ENCODE peak calls at places on chromosome 13, in nine cellular contexts. F is tibial nerve; W is GM12878; X is psoas muscle; C is H9; S is activated T-helper 1 cell treated with anti-CD3 and anti-CD28 coated beads, Interleukin-12 subunit alpha, Interleukin-12 subunit beta, Interleukin-2, Interleukin-4 antibody, amounts not matched to agents 30 ng/mL and 10 ng/mL and 1 ng/mL, durations not matched to agents 14 hours and 24 hours and 36 hours; I is Peyer's patch; T is stimulated activated CD4-positive, alpha-beta T cell treated with anti-CD3 and anti-CD28 coated beads, Interleukin-2, amount 100 ng/mL, for 48 hours; J is breast epithelium. G is an unnamed sample.

GRCh38 chr13:100646030-100646673 is 28.4 kb downstream of the TMTC4 start:
- DNase-seq in F (no peak), W (no peak), X (no peak), C (no peak), S (no peak), I (no peak), T (no peak), J (no peak), G (peak)

GRCh38 chr13:52118095-52118494 is 10.8 kb downstream of the NEK5 start:
- DNase-seq in F (no peak), W (no peak), X (no peak), C (no peak), S (no peak), I (no peak), T (no peak), J (no peak), G (no peak)

GRCh38 chr13:110759710-110760109 is 46.2 kb downstream of the ING1 start:
- DNase-seq in F (no peak), W (no peak), X (no peak), C (no peak), S (no peak), I (no peak), T (no peak), J (no peak), G (peak)

GRCh38 chr13:112063807-112064206 is 3.1 kb upstream of the SOX1 start:
- DNase-seq in F (no peak), W (no peak), X (no peak), C (no peak), S (no peak), I (no peak), T (no peak), J (no peak), G (no peak)

GRCh38 chr13:46555722-46556121 is 2.8 kb downstream of the LRCH1 start:
- DNase-seq in F (no peak), W (no peak), X (no peak), C (no peak), S (no peak), I (no peak), T (no peak), J (no peak), G (no peak)

GRCh38 chr13:87684850-87685735 is 13.9 kb downstream of the SLITRK5 start:
- DNase-seq in F (no peak), W (no peak), X (no peak), C (no peak), S (no peak), I (no peak), T (no peak), J (no peak), G (no peak)

GRCh38 chr13:44184740-44185139 is 188.9 kb upstream of the SERP2 start:
- DNase-seq in F (no peak), W (no peak), X (no peak), C (no peak), S (no peak), I (no peak), T (no peak), J (no peak), G (no peak)

GRCh38 chr13:106859505-106859904 is 291.6 kb upstream of the ARGLU1 start:
- DNase-seq in F (no peak), W (no peak), X (no peak), C (peak), S (no peak), I (no peak), T (no peak), J (no peak), G (no peak)

GRCh38 chr13:42544246-42544915 is 29.6 kb upstream of the TNFSF11 start:
- DNase-seq in F (no peak), W (no peak), X (no peak), C (no peak), S (no peak), I (no peak), T (no peak), J (no peak), G (no peak)

GRCh38 chr13:32247887-32248286 is 67.3 kb downstream of the ZAR1L start:
- DNase-seq in F (no peak), W (no peak), X (no peak), C (no peak), S (no peak), I (no peak), T (no peak), J (no peak), G (no peak)

GRCh38 chr13:36918246-36919060 is 1.6 kb downstream of the SMAD9 start:
- DNase-seq in F (peak), W (no peak), X (no peak), C (no peak), S (no peak), I (no peak), T (no peak), J (no peak), G (no peak)

GRCh38 chr13:71775946-71776345 is 91.1 kb downstream of the DACH1 start:
- DNase-seq in F (no peak), W (no peak), X (no peak), C (no peak), S (no peak), I (no peak), T (no peak), J (no peak), G (no peak)

GRCh38 chr13:75715598-75716523 is 79.7 kb downstream of the LMO7 start:
- DNase-seq in F (no peak), W (peak), X (no peak), C (no peak), S (no peak), I (no peak), T (no peak), J (no peak), G (no peak)

GRCh38 chr13:111393221-111393790 is 72.9 kb downstream of the TEX29 start:
- DNase-seq in F (no peak), W (no peak), X (no peak), C (no peak), S (no peak), I (no peak), T (no peak), J (no peak), G (no peak)

GRCh38 chr13:114053026-114053425 is 79.2 kb upstream of the C13orf46 start:
- DNase-seq in F (no peak), W (no peak), X (no peak), C (no peak), S (no peak), I (no peak), T (no peak), J (no peak), G (peak)

GRCh38 chr13:37443538-37443937 is 155.0 kb downstream of the POSTN start:
- DNase-seq in F (no peak), W (no peak), X (no peak), C (no peak), S (no peak), I (no peak), T (no peak), J (no peak), G (peak)

GRCh38 chr13:91312324-91312723 is 35.2 kb upstream of the MIR17HG start:
- DNase-seq in F (no peak), W (no peak), X (no peak), C (no peak), S (no peak), I (no peak), T (no peak), J (no peak), G (no peak)

GRCh38 chr13:28620011-28620830 is 38.7 kb upstream of the POMP start:
- DNase-seq in F (no peak), W (no peak), X (no peak), C (no peak), S (no peak), I (no peak), T (no peak), J (no peak), G (no peak)

GRCh38 chr13:80339578-80339840 is 1.4 kb downstream of the SPRY2 start:
- DNase-seq in F (no peak), W (no peak), X (no peak), C (no peak), S (no peak), I (no peak), T (no peak), J (no peak), G (peak)

GRCh38 chr13:86681223-86681622 is 882.0 kb upstream of the SLITRK6 start:
- DNase-seq in F (no peak), W (no peak), X (no peak), C (no peak), S (no peak), I (no peak), T (no peak), J (no peak), G (peak)

GRCh38 chr13:104984296-104984818 is 1551.1 kb downstream of the EFNB2 start:
- DNase-seq in F (peak), W (peak), X (no peak), C (no peak), S (no peak), I (no peak), T (peak), J (no peak), G (peak)

GRCh38 chr13:107964356-107964755 is 251.0 kb downstream of the LIG4 start:
- DNase-seq in F (no peak), W (no peak), X (no peak), C (no peak), S (no peak), I (no peak), T (no peak), J (no peak), G (no peak)

GRCh38 chr13:21033866-21034601 is 27.4 kb downstream of the LATS2 start:
- DNase-seq in F (no peak), W (no peak), X (no peak), C (no peak), S (no peak), I (peak), T (no peak), J (no peak), G (peak)

GRCh38 chr13:112752711-112753541 is 63.1 kb downstream of the ATP11A start:
- DNase-seq in F (no peak), W (no peak), X (peak), C (no peak), S (no peak), I (no peak), T (peak), J (no peak), G (no peak)

GRCh38 chr13:80408270-80408669 is 67.3 kb upstream of the SPRY2 start:
- DNase-seq in F (no peak), W (no peak), X (no peak), C (peak), S (no peak), I (no peak), T (no peak), J (no peak), G (peak)

GRCh38 chr13:84563611-84564010 is 681.3 kb upstream of the SLITRK1 start:
- DNase-seq in F (no peak), W (no peak), X (no peak), C (no peak), S (no peak), I (no peak), T (no peak), J (no peak), G (no peak)

GRCh38 chr13:78596701-78597550 is 6.4 kb downstream of the POU4F1 start:
- DNase-seq in F (no peak), W (no peak), X (no peak), C (peak), S (no peak), I (no peak), T (no peak), J (no peak), G (no peak)

GRCh38 chr13:48158915-48159314 is 64.0 kb upstream of the MED4 start:
- DNase-seq in F (no peak), W (no peak), X (no peak), C (no peak), S (no peak), I (no peak), T (no peak), J (no peak), G (no peak)

GRCh38 chr13:26486550-26486949 is 70.9 kb upstream of the WASF3 start:
- DNase-seq in F (no peak), W (no peak), X (peak), C (no peak), S (no peak), I (peak), T (no peak), J (no peak), G (no peak)

GRCh38 chr13:87671824-87672603 is 843 bp downstream of the SLITRK5 start:
- DNase-seq in F (no peak), W (no peak), X (peak), C (peak), S (no peak), I (peak), T (no peak), J (no peak), G (no peak)

GRCh38 chr13:26837997-26838396 is 77.4 kb upstream of the GPR12 start:
- DNase-seq in F (no peak), W (no peak), X (no peak), C (no peak), S (no peak), I (no peak), T (no peak), J (no peak), G (no peak)

GRCh38 chr13:46492946-46493345 is 60.0 kb upstream of the LRCH1 start:
- DNase-seq in F (peak), W (no peak), X (no peak), C (no peak), S (no peak), I (no peak), T (no peak), J (no peak), G (peak)

GRCh38 chr13:105346141-105346766 is 1189.2 kb downstream of the EFNB2 start:
- DNase-seq in F (no peak), W (no peak), X (no peak), C (no peak), S (no peak), I (no peak), T (no peak), J (no peak), G (peak)

GRCh38 chr13:33441015-33441414 is 155.5 kb upstream of the STARD13 start:
- DNase-seq in F (peak), W (no peak), X (no peak), C (peak), S (no peak), I (no peak), T (no peak), J (no peak), G (peak)

GRCh38 chr13:38180100-38180499 is 169.6 kb upstream of the UFM1 start:
- DNase-seq in F (no peak), W (no peak), X (no peak), C (no peak), S (no peak), I (no peak), T (no peak), J (no peak), G (peak)

GRCh38 chr13:46613409-46614049 is 60.6 kb downstream of the LRCH1 start:
- DNase-seq in F (no peak), W (no peak), X (no peak), C (no peak), S (no peak), I (no peak), T (no peak), J (no peak), G (no peak)

GRCh38 chr13:40233731-40234195 is 432.7 kb downstream of the FOXO1 start:
- DNase-seq in F (no peak), W (no peak), X (peak), C (no peak), S (no peak), I (no peak), T (no peak), J (no peak), G (no peak)